ENCODE peak calls at places on chromosomes 12 and 14, in nine cellular contexts. One of them, this sample, is unnamed.

GRCh38 chr14:91310620-91311283 is 66.2 kb upstream of the GPR68 start:
- DNase-seq in CD4-positive, alpha-beta memory T cell: peak; percentile 69
- DNase-seq in uterus: no peak
- DNase-seq in stomach: no peak
- DNase-seq in heart left ventricle: no peak
- DNase-seq in breast epithelium: no peak
- DNase-seq in esophagus muscularis mucosa: no peak
- DNase-seq in left lung: no peak
- DNase-seq in tibial nerve: no peak
- DNase-seq in this sample: no peak

GRCh38 chr14:54902143-54902520 is 494 bp downstream of the GCH1 start:
- DNase-seq in CD4-positive, alpha-beta memory T cell: peak; percentile 85
- DNase-seq in breast epithelium: peak; percentile 66
- DNase-seq in tibial nerve: peak; percentile 37
- DNase-seq in esophagus muscularis mucosa: peak; percentile 93
- DNase-seq in stomach: peak; percentile 82
- DNase-seq in left lung: peak; percentile 95
- DNase-seq in heart left ventricle: peak; percentile 86
- DNase-seq in uterus: peak; percentile 65
- DNase-seq in this sample: peak; percentile 80

GRCh38 chr12:44774815-44775411 is 101.2 kb downstream of the NELL2 start:
- DNase-seq in heart left ventricle: no peak
- DNase-seq in CD4-positive, alpha-beta memory T cell: peak; percentile 45
- DNase-seq in breast epithelium: no peak
- DNase-seq in tibial nerve: peak; percentile 13
- DNase-seq in esophagus muscularis mucosa: no peak
- DNase-seq in stomach: peak; percentile 42
- DNase-seq in left lung: peak; percentile 49
- DNase-seq in uterus: no peak
- DNase-seq in this sample: peak; percentile 59

GRCh38 chr12:20089077-20089476 is 279.3 kb upstream of the PDE3A start:
- DNase-seq in esophagus muscularis mucosa: no peak
- DNase-seq in heart left ventricle: no peak
- DNase-seq in tibial nerve: no peak
- DNase-seq in uterus: no peak
- DNase-seq in CD4-positive, alpha-beta memory T cell: no peak
- DNase-seq in stomach: no peak
- DNase-seq in breast epithelium: no peak
- DNase-seq in left lung: no peak
- DNase-seq in this sample: no peak

GRCh38 chr12:28027328-28027727 is 54.8 kb upstream of the PTHLH start:
- DNase-seq in stomach: no peak
- DNase-seq in uterus: no peak
- DNase-seq in esophagus muscularis mucosa: no peak
- DNase-seq in left lung: no peak
- DNase-seq in heart left ventricle: no peak
- DNase-seq in CD4-positive, alpha-beta memory T cell: no peak
- DNase-seq in breast epithelium: no peak
- DNase-seq in tibial nerve: no peak
- DNase-seq in this sample: no peak

GRCh38 chr14:73785834-73786631 is 65.6 kb upstream of the PTGR2 start:
- DNase-seq in left lung: peak; percentile 92
- DNase-seq in tibial nerve: peak; percentile 83
- DNase-seq in breast epithelium: peak; percentile 70
- DNase-seq in CD4-positive, alpha-beta memory T cell: peak; percentile 64
- DNase-seq in esophagus muscularis mucosa: peak; percentile 96
- DNase-seq in uterus: peak; percentile 89
- DNase-seq in heart left ventricle: peak; percentile 87
- DNase-seq in stomach: peak; percentile 79
- DNase-seq in this sample: peak; percentile 83

GRCh38 chr14:61140872-61141271 is 140.3 kb downstream of the TMEM30B start:
- DNase-seq in left lung: no peak
- DNase-seq in tibial nerve: no peak
- DNase-seq in stomach: no peak
- DNase-seq in heart left ventricle: no peak
- DNase-seq in esophagus muscularis mucosa: no peak
- DNase-seq in breast epithelium: no peak
- DNase-seq in uterus: no peak
- DNase-seq in CD4-positive, alpha-beta memory T cell: no peak
- DNase-seq in this sample: no peak

GRCh38 chr14:86665975-86666374 is 1136.0 kb downstream of the FLRT2 start:
- DNase-seq in uterus: no peak
- DNase-seq in stomach: no peak
- DNase-seq in breast epithelium: no peak
- DNase-seq in CD4-positive, alpha-beta memory T cell: no peak
- DNase-seq in left lung: no peak
- DNase-seq in heart left ventricle: no peak
- DNase-seq in tibial nerve: no peak
- DNase-seq in esophagus muscularis mucosa: no peak
- DNase-seq in this sample: no peak

GRCh38 chr14:101979666-101980065 is 15.3 kb downstream of the DYNC1H1 start:
- DNase-seq in heart left ventricle: no peak
- DNase-seq in breast epithelium: no peak
- DNase-seq in stomach: no peak
- DNase-seq in uterus: no peak
- DNase-seq in CD4-positive, alpha-beta memory T cell: no peak
- DNase-seq in tibial nerve: no peak
- DNase-seq in esophagus muscularis mucosa: no peak
- DNase-seq in left lung: no peak
- DNase-seq in this sample: no peak

GRCh38 chr12:87201598-87201997 is 827.6 kb downstream of the C12orf50 start:
- DNase-seq in heart left ventricle: no peak
- DNase-seq in tibial nerve: no peak
- DNase-seq in breast epithelium: no peak
- DNase-seq in CD4-positive, alpha-beta memory T cell: no peak
- DNase-seq in uterus: no peak
- DNase-seq in stomach: no peak
- DNase-seq in left lung: no peak
- DNase-seq in esophagus muscularis mucosa: no peak
- DNase-seq in this sample: no peak

GRCh38 chr12:130711751-130712150 is 4.3 kb downstream of the RIMBP2 start:
- DNase-seq in stomach: peak; percentile 10
- DNase-seq in tibial nerve: no peak
- DNase-seq in esophagus muscularis mucosa: no peak
- DNase-seq in CD4-positive, alpha-beta memory T cell: no peak
- DNase-seq in uterus: no peak
- DNase-seq in heart left ventricle: peak; percentile 55
- DNase-seq in left lung: no peak
- DNase-seq in breast epithelium: no peak
- DNase-seq in this sample: no peak

GRCh38 chr14:74038015-74038859 is 19.1 kb downstream of the BBOF1 start:
- DNase-seq in left lung: no peak
- DNase-seq in breast epithelium: no peak
- DNase-seq in tibial nerve: peak; percentile 20
- DNase-seq in heart left ventricle: no peak
- DNase-seq in stomach: no peak
- DNase-seq in esophagus muscularis mucosa: no peak
- DNase-seq in uterus: no peak
- DNase-seq in CD4-positive, alpha-beta memory T cell: peak; percentile 54
- DNase-seq in this sample: peak; percentile 43

GRCh38 chr14:104656014-104656714 is 33.3 kb upstream of the INF2 start:
- DNase-seq in CD4-positive, alpha-beta memory T cell: no peak
- DNase-seq in breast epithelium: no peak
- DNase-seq in uterus: no peak
- DNase-seq in stomach: no peak
- DNase-seq in heart left ventricle: no peak
- DNase-seq in tibial nerve: no peak
- DNase-seq in esophagus muscularis mucosa: no peak
- DNase-seq in left lung: peak; percentile 65
- DNase-seq in this sample: no peak

GRCh38 chr14:53954551-53955233 is 1.9 kb downstream of the BMP4 start:
- DNase-seq in left lung: peak; percentile 80
- DNase-seq in CD4-positive, alpha-beta memory T cell: no peak
- DNase-seq in uterus: no peak
- DNase-seq in esophagus muscularis mucosa: no peak
- DNase-seq in stomach: no peak
- DNase-seq in tibial nerve: peak; percentile 30
- DNase-seq in breast epithelium: no peak
- DNase-seq in heart left ventricle: peak; percentile 69
- DNase-seq in this sample: peak; percentile 47

GRCh38 chr14:37289688-37290087 is 92.0 kb downstream of the MIPOL1 start:
- DNase-seq in tibial nerve: no peak
- DNase-seq in breast epithelium: no peak
- DNase-seq in stomach: no peak
- DNase-seq in esophagus muscularis mucosa: no peak
- DNase-seq in CD4-positive, alpha-beta memory T cell: no peak
- DNase-seq in uterus: no peak
- DNase-seq in heart left ventricle: no peak
- DNase-seq in left lung: no peak
- DNase-seq in this sample: no peak
- H3K4me1 ChIP-seq in tibial nerve: no peaks in the 10 kb centered on the region
- H3K4me1 ChIP-seq in breast epithelium: no peaks in the 10 kb centered on the region
- H3K4me1 ChIP-seq in stomach: no peaks in the 10 kb centered on the region
- H3K4me1 ChIP-seq in esophagus muscularis mucosa: no peaks in the 10 kb centered on the region
- H3K4me1 ChIP-seq in CD4-positive, alpha-beta memory T cell: no peaks in the 10 kb centered on the region
- H3K4me1 ChIP-seq in uterus: no peaks in the 10 kb centered on the region
- H3K4me1 ChIP-seq in heart left ventricle: no peaks in the 10 kb centered on the region
- H3K4me1 ChIP-seq in left lung: no peaks in the 10 kb centered on the region
- H3K4me1 ChIP-seq in this sample: no peaks in the 10 kb centered on the region

DNA sequence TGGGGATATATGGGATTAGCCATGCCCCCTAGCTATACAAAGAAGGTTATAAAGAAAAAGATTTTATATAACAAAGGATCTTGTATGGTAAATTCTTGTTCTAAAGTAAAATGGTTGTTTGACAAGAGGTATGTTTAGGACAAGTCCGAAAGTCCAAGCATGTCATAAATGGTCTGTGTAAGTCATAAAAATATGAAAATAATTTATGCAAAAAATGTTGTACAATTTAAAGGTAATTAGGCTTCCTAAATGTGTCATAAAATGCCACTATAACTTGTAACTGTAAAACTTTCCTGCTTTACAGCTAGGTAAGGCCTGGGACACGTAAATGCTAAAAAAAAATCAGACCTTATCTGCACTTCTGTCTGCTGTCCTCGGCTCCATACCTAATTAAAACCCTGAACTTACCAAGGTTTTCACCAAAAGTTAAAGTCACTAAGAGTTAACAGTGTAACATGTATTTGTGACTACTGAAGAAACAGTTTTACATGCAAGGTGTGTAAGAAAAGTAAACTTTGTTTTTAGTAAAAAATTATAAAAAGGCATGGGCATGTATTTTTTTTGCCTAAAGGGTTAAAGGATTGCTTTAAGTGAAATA is 110.0 kb upstream of the RESF1 start:
- DNase-seq in CD4-positive, alpha-beta memory T cell: no peak
- DNase-seq in uterus: no peak
- DNase-seq in stomach: no peak
- DNase-seq in breast epithelium: no peak
- DNase-seq in tibial nerve: no peak
- DNase-seq in heart left ventricle: no peak
- DNase-seq in esophagus muscularis mucosa: no peak
- DNase-seq in left lung: no peak
- DNase-seq in this sample: no peak
- H3K9me3 ChIP-seq in CD4-positive, alpha-beta memory T cell: no peaks in the 10 kb centered on the region
- H3K9me3 ChIP-seq in uterus: no peaks in the 10 kb centered on the region
- H3K9me3 ChIP-seq in stomach: peaks cover 17% of the 10 kb centered on the region
- H3K9me3 ChIP-seq in breast epithelium: peaks cover 37% of the 10 kb centered on the region
- H3K9me3 ChIP-seq in tibial nerve: peaks cover 12% of the 10 kb centered on the region
- H3K9me3 ChIP-seq in heart left ventricle: peaks cover 37% of the 10 kb centered on the region
- H3K9me3 ChIP-seq in esophagus muscularis mucosa: peaks cover 18% of the 10 kb centered on the region
- H3K9me3 ChIP-seq in left lung: no peaks in the 10 kb centered on the region
- H3K9me3 ChIP-seq in this sample: peaks cover 38% of the 10 kb centered on the region

GRCh38 chr12:97276621-97277020 is 186.0 kb upstream of the RMST start:
- DNase-seq in esophagus muscularis mucosa: peak; percentile 57
- DNase-seq in stomach: no peak
- DNase-seq in CD4-positive, alpha-beta memory T cell: no peak
- DNase-seq in heart left ventricle: no peak
- DNase-seq in tibial nerve: no peak
- DNase-seq in uterus: no peak
- DNase-seq in breast epithelium: no peak
- DNase-seq in left lung: no peak
- DNase-seq in this sample: no peak
- H3K4me3 ChIP-seq in esophagus muscularis mucosa: no peak overlapping the region
- H3K4me3 ChIP-seq in stomach: no peak overlapping the region
- H3K4me3 ChIP-seq in CD4-positive, alpha-beta memory T cell: no peak overlapping the region
- H3K4me3 ChIP-seq in heart left ventricle: no peak overlapping the region
- H3K4me3 ChIP-seq in tibial nerve: no peak overlapping the region
- H3K4me3 ChIP-seq in uterus: no peak overlapping the region
- H3K4me3 ChIP-seq in breast epithelium: peak overlapping the region; percentile 49
- H3K4me3 ChIP-seq in left lung: no peak overlapping the region
- H3K4me3 ChIP-seq in this sample: no peak overlapping the region

GRCh38 chr14:85578925-85579324 is 49.0 kb downstream of the FLRT2 start:
- DNase-seq in CD4-positive, alpha-beta memory T cell: no peak
- DNase-seq in breast epithelium: no peak
- DNase-seq in uterus: no peak
- DNase-seq in esophagus muscularis mucosa: no peak
- DNase-seq in stomach: no peak
- DNase-seq in left lung: no peak
- DNase-seq in tibial nerve: no peak
- DNase-seq in heart left ventricle: no peak
- DNase-seq in this sample: no peak
- H3K4me1 ChIP-seq in CD4-positive, alpha-beta memory T cell: no peaks in the 10 kb centered on the region
- H3K4me1 ChIP-seq in breast epithelium: peaks cover 6% of the 10 kb centered on the region
- H3K4me1 ChIP-seq in uterus: no peaks in the 10 kb centered on the region
- H3K4me1 ChIP-seq in esophagus muscularis mucosa: no peaks in the 10 kb centered on the region
- H3K4me1 ChIP-seq in stomach: no peaks in the 10 kb centered on the region
- H3K4me1 ChIP-seq in left lung: no peaks in the 10 kb centered on the region
- H3K4me1 ChIP-seq in tibial nerve: no peaks in the 10 kb centered on the region
- H3K4me1 ChIP-seq in heart left ventricle: peaks cover 6% of the 10 kb centered on the region
- H3K4me1 ChIP-seq in this sample: no peaks in the 10 kb centered on the region

GRCh38 chr12:507261-507853 is 47.6 kb downstream of the B4GALNT3 start:
- DNase-seq in left lung: no peak
- DNase-seq in breast epithelium: no peak
- DNase-seq in heart left ventricle: no peak
- DNase-seq in esophagus muscularis mucosa: no peak
- DNase-seq in tibial nerve: no peak
- DNase-seq in uterus: no peak
- DNase-seq in CD4-positive, alpha-beta memory T cell: no peak
- DNase-seq in stomach: peak; percentile 37
- DNase-seq in this sample: no peak

GRCh38 chr12:503111-503761 is 43.5 kb downstream of the B4GALNT3 start:
- DNase-seq in breast epithelium: no peak
- DNase-seq in esophagus muscularis mucosa: no peak
- DNase-seq in CD4-positive, alpha-beta memory T cell: no peak
- DNase-seq in left lung: peak; percentile 81
- DNase-seq in uterus: no peak
- DNase-seq in tibial nerve: no peak
- DNase-seq in stomach: peak; percentile 84
- DNase-seq in heart left ventricle: no peak
- DNase-seq in this sample: peak; percentile 82

GRCh38 chr12:508145-508544 is 48.4 kb downstream of the B4GALNT3 start:
- DNase-seq in esophagus muscularis mucosa: no peak
- DNase-seq in breast epithelium: no peak
- DNase-seq in uterus: no peak
- DNase-seq in CD4-positive, alpha-beta memory T cell: no peak
- DNase-seq in heart left ventricle: no peak
- DNase-seq in left lung: no peak
- DNase-seq in stomach: peak; percentile 15
- DNase-seq in tibial nerve: no peak
- DNase-seq in this sample: no peak

GRCh38 chr12:501722-502447 is 42.1 kb downstream of the B4GALNT3 start:
- DNase-seq in tibial nerve: no peak
- DNase-seq in CD4-positive, alpha-beta memory T cell: no peak
- DNase-seq in breast epithelium: no peak
- DNase-seq in left lung: no peak
- DNase-seq in stomach: peak; percentile 25
- DNase-seq in esophagus muscularis mucosa: no peak
- DNase-seq in heart left ventricle: no peak
- DNase-seq in uterus: no peak
- DNase-seq in this sample: no peak

GRCh38 chr12:505221-505620 is 45.5 kb downstream of the B4GALNT3 start:
- DNase-seq in uterus: no peak
- DNase-seq in breast epithelium: no peak
- DNase-seq in tibial nerve: no peak
- DNase-seq in esophagus muscularis mucosa: no peak
- DNase-seq in left lung: no peak
- DNase-seq in heart left ventricle: no peak
- DNase-seq in stomach: peak; percentile 17
- DNase-seq in CD4-positive, alpha-beta memory T cell: no peak
- DNase-seq in this sample: no peak
- H3K9me3 ChIP-seq in uterus: no peaks in the 10 kb centered on the region
- H3K9me3 ChIP-seq in breast epithelium: no peaks in the 10 kb centered on the region
- H3K9me3 ChIP-seq in tibial nerve: no peaks in the 10 kb centered on the region
- H3K9me3 ChIP-seq in esophagus muscularis mucosa: no peaks in the 10 kb centered on the region
- H3K9me3 ChIP-seq in left lung: no peaks in the 10 kb centered on the region
- H3K9me3 ChIP-seq in heart left ventricle: no peaks in the 10 kb centered on the region
- H3K9me3 ChIP-seq in stomach: no peaks in the 10 kb centered on the region
- H3K9me3 ChIP-seq in CD4-positive, alpha-beta memory T cell: no peaks in the 10 kb centered on the region
- H3K9me3 ChIP-seq in this sample: no peaks in the 10 kb centered on the region